ENCODE peak calls at places on chromosomes 12 and 14, in nine cellular contexts. V, X, A, L, O, G, W, E and B are unnamed samples.
A peak's percentile ranks its signal among the peaks of the same experiment; 100 is the strongest.

GRCh38 chr14:52058346-52058745 is 10.5 kb downstream of the NID2 start:
- DNase-seq in V (no peak), A (no peak), O (no peak), X (no peak), E (no peak), L (no peak), G (no peak), W (no peak), B (no peak)

GRCh38 chr12:103785243-103786031 is 55.6 kb downstream of the NT5DC3 start:
- DNase-seq in V (no peak), W (no peak), X (no peak), O (no peak), E (no peak), L (peak; percentile 91), A (no peak), G (no peak), B (no peak)

GRCh38 chr12:104291867-104292524 is 11.5 kb upstream of the EID3 start:
- DNase-seq in V (no peak), L (no peak), O (no peak), G (no peak), W (no peak), A (no peak), X (no peak), E (no peak), B (no peak)

GRCh38 chr14:32980887-32981501 is 42.3 kb downstream of the NPAS3 start:
- DNase-seq in E (no peak), G (no peak), L (no peak), W (no peak), A (no peak), X (no peak), V (peak; percentile 85), O (no peak), B (no peak)

GRCh38 chr14:101194356-101195308 is 291.1 kb upstream of the RTL1 start:
- DNase-seq in O (no peak), L (no peak), V (no peak), A (no peak), E (no peak), W (no peak), G (no peak), X (no peak), B (no peak)

GRCh38 chr12:43776498-43776897 is 17.7 kb downstream of the IRAK4 start:
- DNase-seq in G (no peak), X (no peak), L (no peak), E (no peak), O (peak; percentile 20), V (peak; percentile 49), A (no peak), W (no peak), B (no peak)

GRCh38 chr14:53509227-53509822 is 356.2 kb upstream of the DDHD1 start:
- DNase-seq in V (no peak), A (peak; percentile 18), W (no peak), X (peak; percentile 59), O (no peak), G (peak; percentile 15), L (no peak), E (peak; percentile 34), B (peak; percentile 52)

GRCh38 chr12:56128669-56129209 is 672 bp downstream of the ESYT1 start:
- DNase-seq in L (peak; percentile 27), W (no peak), O (no peak), V (no peak), A (no peak), X (no peak), G (peak; percentile 11), E (peak; percentile 22), B (no peak)

GRCh38 chr12:94545937-94546771 is 86.5 kb upstream of the CEP83 start:
- DNase-seq in E (peak; percentile 84), X (peak; percentile 8), G (no peak), A (no peak), V (peak; percentile 29), L (peak; percentile 54), O (peak; percentile 69), W (no peak), B (no peak)

GRCh38 chr12:49787672-49788071 is 40.5 kb downstream of the NCKAP5L start:
- DNase-seq in L (no peak), G (no peak), V (no peak), X (no peak), W (no peak), A (no peak), E (no peak), O (no peak), B (no peak)

GRCh38 chr14:72401632-72402428 is 469.6 kb downstream of the RGS6 start:
- DNase-seq in G (no peak), E (no peak), V (no peak), W (no peak), X (no peak), L (no peak), O (no peak), A (no peak), B (no peak)

GRCh38 chr14:87615822-87616679 is 376.9 kb downstream of the GALC start:
- DNase-seq in O (peak; percentile 77), W (no peak), V (peak; percentile 2), X (no peak), L (peak; percentile 74), G (no peak), A (peak; percentile 14), E (peak; percentile 17), B (no peak)

GRCh38 chr12:95096852-95097251 is 23.4 kb upstream of the NR2C1 start:
- DNase-seq in E (peak; percentile 65), A (no peak), W (no peak), G (no peak), O (no peak), X (no peak), L (peak; percentile 67), V (peak; percentile 66), B (no peak)

GRCh38 chr12:83122623-83122934 is 435.9 kb downstream of the TMTC2 start:
- DNase-seq in V (no peak), O (no peak), L (no peak), A (no peak), W (no peak), G (no peak), X (no peak), E (no peak), B (no peak)

GRCh38 chr12:53560386-53560785 is 53.1 kb upstream of the NPFF start:
- DNase-seq in G (peak; percentile 57), V (no peak), L (no peak), E (peak; percentile 90), A (no peak), W (no peak), O (no peak), X (no peak), B (peak; percentile 26)

GRCh38 chr12:114976959-114977358 is 293.0 kb upstream of the TBX3 start:
- DNase-seq in X (no peak), W (no peak), V (no peak), A (no peak), L (no peak), E (peak; percentile 42), O (no peak), G (no peak), B (no peak)